ENCODE peak calls at places on chromosomes 5 and 9, in four cellular contexts. One of them, this sample, is unnamed.

GRCh38 chr5:57216714-57217113 is 42.9 kb downstream of the GPBP1 start:
- DNase-seq in EL: peak; percentile 80
- DNase-seq in NCI-H2029 treated with DMSO at 0.1 percent for 48 hours: no peak
- DNase-seq in activated naive CD8-positive, alpha-beta T cell treated with anti-CD3 and anti-CD28 coated beads, Interleukin-2, amount 50 U/mL, for 24 hours: no peak
- DNase-seq in this sample: peak; percentile 34

GRCh38 chr9:134182554-134183219 is 18.3 kb upstream of the RNU6ATAC start:
- DNase-seq in NCI-H2029 treated with DMSO at 0.1 percent for 48 hours: no peak
- DNase-seq in activated naive CD8-positive, alpha-beta T cell treated with anti-CD3 and anti-CD28 coated beads, Interleukin-2, amount 50 U/mL, for 24 hours: no peak
- DNase-seq in EL: no peak
- DNase-seq in this sample: no peak

GRCh38 chr5:15683332-15683731 is 183.4 kb downstream of the FBXL7 start:
- DNase-seq in NCI-H2029 treated with DMSO at 0.1 percent for 48 hours: no peak
- DNase-seq in activated naive CD8-positive, alpha-beta T cell treated with anti-CD3 and anti-CD28 coated beads, Interleukin-2, amount 50 U/mL, for 24 hours: no peak
- DNase-seq in EL: peak; percentile 10
- DNase-seq in this sample: no peak

GRCh38 chr5:160269017-160269416 is 39.7 kb downstream of the FABP6 start:
- DNase-seq in activated naive CD8-positive, alpha-beta T cell treated with anti-CD3 and anti-CD28 coated beads, Interleukin-2, amount 50 U/mL, for 24 hours: no peak
- DNase-seq in NCI-H2029 treated with DMSO at 0.1 percent for 48 hours: peak; percentile 9
- DNase-seq in EL: peak; percentile 71
- DNase-seq in this sample: peak; percentile 36

GRCh38 chr9:1462626-1463308 is 412.6 kb downstream of the DMRT2 start:
- DNase-seq in EL: no peak
- DNase-seq in NCI-H2029 treated with DMSO at 0.1 percent for 48 hours: no peak
- DNase-seq in activated naive CD8-positive, alpha-beta T cell treated with anti-CD3 and anti-CD28 coated beads, Interleukin-2, amount 50 U/mL, for 24 hours: no peak
- DNase-seq in this sample: no peak

GRCh38 chr5:180818942-180819341 is 16.3 kb upstream of the MGAT1 start:
- DNase-seq in EL: no peak
- DNase-seq in NCI-H2029 treated with DMSO at 0.1 percent for 48 hours: no peak
- DNase-seq in activated naive CD8-positive, alpha-beta T cell treated with anti-CD3 and anti-CD28 coated beads, Interleukin-2, amount 50 U/mL, for 24 hours: no peak
- DNase-seq in this sample: no peak

GRCh38 chr5:143066556-143067281 is 296.5 kb downstream of the ARHGAP26 start:
- DNase-seq in EL: no peak
- DNase-seq in activated naive CD8-positive, alpha-beta T cell treated with anti-CD3 and anti-CD28 coated beads, Interleukin-2, amount 50 U/mL, for 24 hours: peak; percentile 50
- DNase-seq in NCI-H2029 treated with DMSO at 0.1 percent for 48 hours: no peak
- DNase-seq in this sample: peak; percentile 91

GRCh38 chr9:135218331-135219225 is 131.1 kb downstream of the OLFM1 start:
- DNase-seq in NCI-H2029 treated with DMSO at 0.1 percent for 48 hours: no peak
- DNase-seq in EL: no peak
- DNase-seq in activated naive CD8-positive, alpha-beta T cell treated with anti-CD3 and anti-CD28 coated beads, Interleukin-2, amount 50 U/mL, for 24 hours: no peak
- DNase-seq in this sample: no peak

GRCh38 chr9:130128782-130129424 is 43.3 kb upstream of the NCS1 start:
- DNase-seq in NCI-H2029 treated with DMSO at 0.1 percent for 48 hours: no peak
- DNase-seq in EL: peak; percentile 93
- DNase-seq in activated naive CD8-positive, alpha-beta T cell treated with anti-CD3 and anti-CD28 coated beads, Interleukin-2, amount 50 U/mL, for 24 hours: peak; percentile 59
- DNase-seq in this sample: no peak

GRCh38 chr5:159951387-159951786 is 35.1 kb downstream of the ADRA1B start:
- DNase-seq in activated naive CD8-positive, alpha-beta T cell treated with anti-CD3 and anti-CD28 coated beads, Interleukin-2, amount 50 U/mL, for 24 hours: no peak
- DNase-seq in NCI-H2029 treated with DMSO at 0.1 percent for 48 hours: no peak
- DNase-seq in EL: no peak
- DNase-seq in this sample: peak; percentile 37

GRCh38 chr5:103821361-103821760 is 258.8 kb upstream of the NUDT12 start:
- DNase-seq in EL: no peak
- DNase-seq in NCI-H2029 treated with DMSO at 0.1 percent for 48 hours: no peak
- DNase-seq in activated naive CD8-positive, alpha-beta T cell treated with anti-CD3 and anti-CD28 coated beads, Interleukin-2, amount 50 U/mL, for 24 hours: no peak
- DNase-seq in this sample: no peak

GRCh38 chr5:126234563-126235195 is 188.5 kb upstream of the GRAMD2B start:
- DNase-seq in EL: peak; percentile 31
- DNase-seq in activated naive CD8-positive, alpha-beta T cell treated with anti-CD3 and anti-CD28 coated beads, Interleukin-2, amount 50 U/mL, for 24 hours: no peak
- DNase-seq in NCI-H2029 treated with DMSO at 0.1 percent for 48 hours: peak; percentile 10
- DNase-seq in this sample: peak; percentile 53

GRCh38 chr9:21803674-21804048 is 1.2 kb downstream of the MTAP start:
- DNase-seq in activated naive CD8-positive, alpha-beta T cell treated with anti-CD3 and anti-CD28 coated beads, Interleukin-2, amount 50 U/mL, for 24 hours: no peak
- DNase-seq in NCI-H2029 treated with DMSO at 0.1 percent for 48 hours: no peak
- DNase-seq in EL: no peak
- DNase-seq in this sample: no peak

GRCh38 chr5:160021818-160022446 is 13.0 kb downstream of the TTC1 start:
- DNase-seq in EL: peak; percentile 69
- DNase-seq in NCI-H2029 treated with DMSO at 0.1 percent for 48 hours: peak; percentile 71
- DNase-seq in activated naive CD8-positive, alpha-beta T cell treated with anti-CD3 and anti-CD28 coated beads, Interleukin-2, amount 50 U/mL, for 24 hours: peak; percentile 46
- DNase-seq in this sample: peak; percentile 61

GRCh38 chr9:102135768-102136167 is 397.3 kb upstream of the GRIN3A start:
- DNase-seq in NCI-H2029 treated with DMSO at 0.1 percent for 48 hours: no peak
- DNase-seq in EL: no peak
- DNase-seq in activated naive CD8-positive, alpha-beta T cell treated with anti-CD3 and anti-CD28 coated beads, Interleukin-2, amount 50 U/mL, for 24 hours: no peak
- DNase-seq in this sample: no peak

GRCh38 chr5:101160002-101160401 is 256.9 kb upstream of the ST8SIA4 start:
- DNase-seq in activated naive CD8-positive, alpha-beta T cell treated with anti-CD3 and anti-CD28 coated beads, Interleukin-2, amount 50 U/mL, for 24 hours: no peak
- DNase-seq in NCI-H2029 treated with DMSO at 0.1 percent for 48 hours: no peak
- DNase-seq in EL: no peak
- DNase-seq in this sample: no peak

GRCh38 chr5:139848508-139849100 is 53.0 kb downstream of the PSD2 start:
- DNase-seq in activated naive CD8-positive, alpha-beta T cell treated with anti-CD3 and anti-CD28 coated beads, Interleukin-2, amount 50 U/mL, for 24 hours: peak; percentile 30
- DNase-seq in NCI-H2029 treated with DMSO at 0.1 percent for 48 hours: no peak
- DNase-seq in EL: no peak
- DNase-seq in this sample: no peak

GRCh38 chr9:88411471-88411870 is 23.2 kb downstream of the SPIN1 start:
- DNase-seq in activated naive CD8-positive, alpha-beta T cell treated with anti-CD3 and anti-CD28 coated beads, Interleukin-2, amount 50 U/mL, for 24 hours: no peak
- DNase-seq in EL: no peak
- DNase-seq in NCI-H2029 treated with DMSO at 0.1 percent for 48 hours: no peak
- DNase-seq in this sample: no peak

GRCh38 chr5:66840527-66841013 is 244.4 kb downstream of the MAST4 start:
- DNase-seq in EL: no peak
- DNase-seq in NCI-H2029 treated with DMSO at 0.1 percent for 48 hours: no peak
- DNase-seq in activated naive CD8-positive, alpha-beta T cell treated with anti-CD3 and anti-CD28 coated beads, Interleukin-2, amount 50 U/mL, for 24 hours: no peak
- DNase-seq in this sample: peak; percentile 56

GRCh38 chr9:100472725-100473261 is at the start of gene TMEFF1:
- DNase-seq in EL: peak; percentile 51
- DNase-seq in NCI-H2029 treated with DMSO at 0.1 percent for 48 hours: no peak
- DNase-seq in activated naive CD8-positive, alpha-beta T cell treated with anti-CD3 and anti-CD28 coated beads, Interleukin-2, amount 50 U/mL, for 24 hours: peak; percentile 60
- DNase-seq in this sample: peak; percentile 26

GRCh38 chr5:67267522-67268232 is 71.1 kb upstream of the CD180 start:
- DNase-seq in activated naive CD8-positive, alpha-beta T cell treated with anti-CD3 and anti-CD28 coated beads, Interleukin-2, amount 50 U/mL, for 24 hours: no peak
- DNase-seq in NCI-H2029 treated with DMSO at 0.1 percent for 48 hours: no peak
- DNase-seq in EL: no peak
- DNase-seq in this sample: peak; percentile 80

GRCh38 chr5:38404667-38405276 is 146.4 kb downstream of the EGFLAM start:
- DNase-seq in activated naive CD8-positive, alpha-beta T cell treated with anti-CD3 and anti-CD28 coated beads, Interleukin-2, amount 50 U/mL, for 24 hours: no peak
- DNase-seq in EL: no peak
- DNase-seq in NCI-H2029 treated with DMSO at 0.1 percent for 48 hours: no peak
- DNase-seq in this sample: no peak

GRCh38 chr5:175285263-175285662 is 158.7 kb downstream of the DRD1 start:
- DNase-seq in activated naive CD8-positive, alpha-beta T cell treated with anti-CD3 and anti-CD28 coated beads, Interleukin-2, amount 50 U/mL, for 24 hours: no peak
- DNase-seq in NCI-H2029 treated with DMSO at 0.1 percent for 48 hours: no peak
- DNase-seq in EL: no peak
- DNase-seq in this sample: no peak

GRCh38 chr5:3276891-3277290 is 318.7 kb upstream of the IRX1 start:
- DNase-seq in EL: no peak
- DNase-seq in activated naive CD8-positive, alpha-beta T cell treated with anti-CD3 and anti-CD28 coated beads, Interleukin-2, amount 50 U/mL, for 24 hours: no peak
- DNase-seq in NCI-H2029 treated with DMSO at 0.1 percent for 48 hours: no peak
- DNase-seq in this sample: no peak

GRCh38 chr5:91293131-91293530 is 90.0 kb downstream of the ARRDC3 start:
- DNase-seq in EL: peak; percentile 61
- DNase-seq in NCI-H2029 treated with DMSO at 0.1 percent for 48 hours: no peak
- DNase-seq in activated naive CD8-positive, alpha-beta T cell treated with anti-CD3 and anti-CD28 coated beads, Interleukin-2, amount 50 U/mL, for 24 hours: no peak
- DNase-seq in this sample: peak; percentile 84

GRCh38 chr5:171275822-171276544 is 33.1 kb upstream of the TLX3 start:
- DNase-seq in NCI-H2029 treated with DMSO at 0.1 percent for 48 hours: no peak
- DNase-seq in EL: no peak
- DNase-seq in activated naive CD8-positive, alpha-beta T cell treated with anti-CD3 and anti-CD28 coated beads, Interleukin-2, amount 50 U/mL, for 24 hours: no peak
- DNase-seq in this sample: no peak

GRCh38 chr5:76125888-76126287 is 42.7 kb downstream of the SV2C start:
- DNase-seq in NCI-H2029 treated with DMSO at 0.1 percent for 48 hours: no peak
- DNase-seq in EL: no peak
- DNase-seq in activated naive CD8-positive, alpha-beta T cell treated with anti-CD3 and anti-CD28 coated beads, Interleukin-2, amount 50 U/mL, for 24 hours: no peak
- DNase-seq in this sample: no peak